ENCODE peak calls at places on chromosomes 13 and 19, in seven cellular contexts. F, A, K, J, R, S and U are unnamed samples.

GRCh38 chr19:10508707-10509106 is 5.6 kb upstream of the KEAP1 start:
- DNase-seq in F (no peak), K (no peak), J (no peak), A (no peak), R (no peak), S (no peak), U (no peak)

GRCh38 chr13:107642841-107643240 is 572.5 kb downstream of the LIG4 start:
- DNase-seq in K (no peak), A (no peak), J (no peak), F (no peak), S (no peak), R (no peak), U (no peak)

GRCh38 chr19:34962945-34963530 is 991 bp downstream of the ZNF792 start:
- DNase-seq in S (no peak), R (no peak), K (no peak), A (peak; percentile 40), F (no peak), J (no peak), U (no peak)

GRCh38 chr13:60282708-60283107 is 114.3 kb upstream of the TDRD3 start:
- DNase-seq in K (no peak), F (no peak), A (no peak), R (no peak), S (no peak), J (no peak), U (no peak)

GRCh38 chr13:106566682-106567420 is 1.1 kb downstream of the ARGLU1 start:
- DNase-seq in J (no peak), A (peak; percentile 79), R (peak; percentile 35), K (peak; percentile 52), S (peak; percentile 47), F (peak; percentile 69), U (peak; percentile 77)

GRCh38 chr13:52750713-52751112 is 11.1 kb upstream of the CNMD start:
- DNase-seq in S (no peak), A (no peak), K (no peak), F (no peak), J (no peak), R (no peak), U (no peak)

GRCh38 chr13:29884671-29885424 is 34.4 kb upstream of the UBL3 start:
- DNase-seq in J (no peak), S (no peak), R (no peak), A (no peak), F (no peak), K (no peak), U (no peak)

GRCh38 chr13:98471895-98472294 is 105.0 kb downstream of the STK24 start:
- DNase-seq in S (no peak), J (no peak), K (no peak), A (peak; percentile 79), R (no peak), F (no peak), U (no peak)

GRCh38 chr13:45411226-45411625 is 6.9 kb downstream of the SLC25A30 start:
- DNase-seq in A (no peak), F (no peak), S (no peak), K (no peak), J (no peak), R (no peak), U (no peak)

GRCh38 chr19:1409204-1410005 is 2.0 kb downstream of the DAZAP1 start:
- DNase-seq in J (no peak), A (no peak), K (no peak), R (no peak), S (no peak), F (no peak), U (no peak)

GRCh38 chr19:1408300-1409203 is 1.2 kb downstream of the DAZAP1 start:
- DNase-seq in S (peak; percentile 57), F (peak; percentile 52), A (no peak), J (no peak), R (no peak), K (peak; percentile 52), U (peak; percentile 69)

GRCh38 chr19:1406818-1407661 is at the start of gene DAZAP1:
- DNase-seq in K (peak; percentile 99), R (peak; percentile 71), A (peak; percentile 99), J (peak; percentile 96), S (peak; percentile 95), F (peak; percentile 98), U (peak; percentile 99)

GRCh38 chr19:1406496-1406817 is 929 bp upstream of the DAZAP1 start:
- DNase-seq in J (no peak), F (no peak), S (no peak), A (no peak), K (peak; percentile 53), R (no peak), U (no peak)

DNA sequence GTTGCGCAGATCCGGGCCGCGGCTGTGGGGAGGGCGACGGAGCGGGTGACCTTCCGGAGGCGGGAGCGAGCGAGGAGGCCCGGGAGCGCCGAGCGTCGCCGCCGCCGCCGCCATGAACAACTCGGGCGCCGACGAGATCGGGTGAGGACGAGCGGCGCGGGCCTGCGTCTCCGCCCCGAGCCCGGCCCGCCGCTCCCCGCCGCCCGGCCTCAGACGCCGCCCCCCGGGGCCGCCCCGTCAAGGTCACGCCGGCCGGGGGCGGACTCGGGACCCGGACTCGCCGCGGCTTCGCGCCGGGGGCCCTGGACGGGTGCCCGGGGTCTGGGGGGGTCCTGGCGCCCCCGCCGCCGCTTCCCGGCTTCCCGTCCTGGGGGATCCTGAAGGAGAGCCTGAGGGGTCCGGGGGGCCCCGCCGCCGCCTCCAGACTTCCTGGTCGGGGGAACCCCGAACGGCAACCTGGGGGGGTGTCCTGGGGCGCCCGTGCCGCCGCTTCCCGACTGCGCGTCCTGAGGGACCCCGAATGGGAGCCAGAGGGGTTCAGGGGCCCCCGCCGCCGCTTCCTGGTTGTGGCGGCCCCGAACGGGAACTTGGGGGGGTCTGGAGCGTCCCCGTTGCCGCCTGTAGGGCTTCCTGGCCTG is 395 bp downstream of the DAZAP1 start:
- DNase-seq in R (no peak), A (no peak), S (peak; percentile 66), F (peak; percentile 46), K (peak; percentile 50), J (no peak), U (peak; percentile 61)
- TF ChIP-seq POLR2A in R (no peak), A (no peak), S (no peak), F (peak; percentile 67), K (no peak), J (no peak), U (no peak)

DNA sequence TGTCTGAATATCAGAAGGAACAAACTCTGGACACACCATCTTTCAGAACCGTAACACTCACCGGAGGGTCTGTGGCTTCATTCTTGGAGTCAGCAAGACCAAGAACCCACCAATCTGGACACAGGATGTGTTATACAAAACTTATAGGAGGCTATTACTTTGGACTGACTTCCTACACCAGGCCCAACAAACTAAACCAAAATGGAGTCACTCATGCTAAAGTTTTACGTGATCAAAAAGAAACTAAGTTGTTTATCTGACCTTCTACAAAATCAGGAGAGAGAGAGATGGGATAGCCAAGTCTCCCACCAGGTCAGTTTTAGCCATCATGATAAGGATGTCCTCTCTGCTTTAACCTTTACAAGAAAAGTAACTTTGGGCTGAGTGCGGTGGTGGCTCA is 3.2 kb upstream of the RAB11B start:
- DNase-seq in J (no peak), A (no peak), S (no peak), F (no peak), K (no peak), R (no peak), U (no peak)
- TF ChIP-seq POLR2A in J (no peak), A (no peak), S (no peak), F (no peak), K (no peak), R (no peak), U (no peak)

DNA sequence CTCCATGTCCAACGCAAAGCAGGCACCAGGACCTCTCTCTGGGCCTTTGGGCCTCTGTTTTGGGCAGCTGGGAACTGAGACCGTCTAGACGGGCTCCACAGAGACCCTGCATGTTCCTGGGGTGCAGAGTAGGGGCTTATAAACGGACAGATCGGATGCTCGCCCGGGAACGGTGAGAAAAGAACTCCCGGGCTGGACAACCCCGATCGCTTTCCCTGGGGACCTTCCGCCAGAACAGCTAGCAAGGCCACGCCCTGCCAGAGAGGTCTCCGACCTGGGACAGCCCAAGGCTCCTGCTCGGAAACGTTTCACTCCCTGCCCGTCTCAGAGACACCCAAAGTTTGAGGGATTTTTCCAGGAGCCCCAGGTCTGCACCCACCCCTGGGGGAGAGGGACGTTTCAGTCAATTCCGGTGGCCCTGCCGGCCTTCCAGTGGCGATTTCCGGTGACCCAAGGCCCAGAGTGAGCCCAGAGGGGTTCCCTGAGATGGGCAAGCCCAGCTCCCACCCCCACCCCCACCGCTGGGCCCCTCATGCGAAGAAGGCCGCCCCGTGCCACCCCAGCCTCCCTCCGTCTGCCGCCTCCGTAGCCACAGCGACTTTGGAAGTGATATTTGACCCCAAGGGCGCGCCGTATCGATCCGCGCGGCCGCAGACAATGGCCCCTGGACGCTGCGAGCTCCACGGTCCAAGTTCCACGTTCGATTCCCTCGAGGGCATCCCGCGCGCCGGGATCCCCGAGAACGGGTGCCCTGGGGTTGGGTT is 1.7 kb downstream of the NR2F6 start:
- DNase-seq in R (no peak), S (no peak), F (peak; percentile 72), A (peak; percentile 82), K (peak; percentile 63), J (no peak), U (peak; percentile 69)
- TF ChIP-seq POLR2A in R (no peak), S (no peak), F (no peak), A (no peak), K (no peak), J (no peak), U (no peak)

GRCh38 chr19:12786950-12787349 is 4.3 kb upstream of the JUNB start:
- DNase-seq in R (no peak), F (no peak), S (no peak), J (no peak), K (no peak), A (peak; percentile 15), U (no peak)

GRCh38 chr19:12784394-12784870 is 6.9 kb upstream of the JUNB start:
- DNase-seq in A (no peak), K (no peak), R (no peak), S (no peak), J (no peak), F (no peak), U (peak; percentile 95)

GRCh38 chr19:12784871-12785430 is 6.3 kb upstream of the JUNB start:
- DNase-seq in R (no peak), J (no peak), S (no peak), A (no peak), K (no peak), F (no peak), U (no peak)

GRCh38 chr19:12786149-12786870 is 5.0 kb upstream of the JUNB start:
- DNase-seq in R (no peak), J (no peak), A (peak; percentile 75), S (no peak), F (peak; percentile 59), K (peak; percentile 89), U (peak; percentile 68)

GRCh38 chr19:12785431-12786011 is 5.8 kb upstream of the JUNB start:
- DNase-seq in R (no peak), J (no peak), S (no peak), F (no peak), A (no peak), K (no peak), U (peak; percentile 76)
- TF ChIP-seq POLR2A in R (no peak), J (no peak), S (no peak), F (no peak), A (no peak), K (no peak), U (no peak)

GRCh38 chr19:4844348-4845179 is 13.1 kb upstream of the TICAM1 start:
- DNase-seq in J (no peak), R (no peak), F (no peak), A (peak; percentile 52), K (no peak), S (no peak), U (no peak)
- TF ChIP-seq POLR2A in J (no peak), R (no peak), F (no peak), A (no peak), K (no peak), S (no peak), U (no peak)